ENCODE peak calls at places on chromosomes 16 and 17, in nine cellular contexts. I is AG04450, U is MM.1S, P is thoracic aorta, E is HFF-Myc, T is A673, C is dorsolateral prefrontal cortex, Z is fibroblast of lung, F is heart left ventricle. W is an unnamed sample.

GRCh38 chr16:64615647-64616280 is 506.1 kb downstream of the CDH11 start:
- DNase-seq in T (peak; percentile 84), E (peak; percentile 5), Z (peak; percentile 50), F (peak; percentile 47), C (peak; percentile 50), P (no peak), I (no peak), U (peak; percentile 50), W (no peak)

GRCh38 chr16:79067600-79067999 is 532.9 kb downstream of the MAF start:
- DNase-seq in F (no peak), Z (peak; percentile 3), C (no peak), E (no peak), U (no peak), I (no peak), T (no peak), P (no peak), W (no peak)

GRCh38 chr17:49501496-49501895 is 6.4 kb downstream of the NGFR start:
- DNase-seq in C (no peak), Z (no peak), F (no peak), E (no peak), P (no peak), U (no peak), T (no peak), I (no peak), W (no peak)

GRCh38 chr17:64024781-64025731 is 4.6 kb upstream of the ICAM2 start:
- DNase-seq in E (no peak), C (peak; percentile 29), P (no peak), I (no peak), Z (no peak), U (no peak), T (no peak), F (no peak), W (no peak)

GRCh38 chr16:75025766-75026165 is 26.9 kb downstream of the ZNRF1 start:
- DNase-seq in P (no peak), Z (peak; percentile 73), F (no peak), C (no peak), E (no peak), I (no peak), U (no peak), T (peak; percentile 69), W (no peak)

GRCh38 chr16:20001856-20002707 is 71.6 kb downstream of the GPR139 start:
- DNase-seq in C (no peak), Z (no peak), F (no peak), I (no peak), U (no peak), E (no peak), T (no peak), P (no peak), W (no peak)

GRCh38 chr17:3972281-3972731 is 8.1 kb upstream of the ATP2A3 start:
- DNase-seq in F (no peak), T (no peak), Z (no peak), U (no peak), P (no peak), E (no peak), I (no peak), C (no peak), W (no peak)

GRCh38 chr17:17320911-17321220 is 17.7 kb downstream of the NT5M start:
- DNase-seq in E (no peak), T (no peak), Z (no peak), U (no peak), I (no peak), F (no peak), P (no peak), C (no peak), W (no peak)

GRCh38 chr16:71353736-71354135 is 4.8 kb upstream of the CALB2 start:
- DNase-seq in Z (no peak), U (no peak), C (no peak), P (no peak), T (no peak), I (no peak), F (no peak), E (no peak), W (no peak)

GRCh38 chr17:49588726-49589555 is 13.3 kb downstream of the NXPH3 start:
- DNase-seq in T (no peak), P (no peak), Z (peak; percentile 27), C (no peak), U (no peak), I (no peak), F (no peak), E (no peak), W (no peak)

GRCh38 chr17:49917771-49918170 is 51.2 kb upstream of the DLX4 start:
- DNase-seq in C (no peak), F (no peak), I (no peak), P (no peak), Z (no peak), T (no peak), U (no peak), E (no peak), W (no peak)

GRCh38 chr16:2751577-2752034 is 832 bp upstream of the SRRM2 start:
- DNase-seq in F (peak; percentile 61), P (no peak), E (no peak), T (no peak), I (peak; percentile 8), Z (no peak), U (no peak), C (no peak), W (peak; percentile 56)

GRCh38 chr16:726438-727290 is at the start of the genes CCDC78 and HAGHL:
- DNase-seq in F (peak; percentile 81), T (peak; percentile 53), P (no peak), I (no peak), Z (peak; percentile 40), C (peak; percentile 71), U (peak; percentile 74), E (no peak), W (no peak)

DNA sequence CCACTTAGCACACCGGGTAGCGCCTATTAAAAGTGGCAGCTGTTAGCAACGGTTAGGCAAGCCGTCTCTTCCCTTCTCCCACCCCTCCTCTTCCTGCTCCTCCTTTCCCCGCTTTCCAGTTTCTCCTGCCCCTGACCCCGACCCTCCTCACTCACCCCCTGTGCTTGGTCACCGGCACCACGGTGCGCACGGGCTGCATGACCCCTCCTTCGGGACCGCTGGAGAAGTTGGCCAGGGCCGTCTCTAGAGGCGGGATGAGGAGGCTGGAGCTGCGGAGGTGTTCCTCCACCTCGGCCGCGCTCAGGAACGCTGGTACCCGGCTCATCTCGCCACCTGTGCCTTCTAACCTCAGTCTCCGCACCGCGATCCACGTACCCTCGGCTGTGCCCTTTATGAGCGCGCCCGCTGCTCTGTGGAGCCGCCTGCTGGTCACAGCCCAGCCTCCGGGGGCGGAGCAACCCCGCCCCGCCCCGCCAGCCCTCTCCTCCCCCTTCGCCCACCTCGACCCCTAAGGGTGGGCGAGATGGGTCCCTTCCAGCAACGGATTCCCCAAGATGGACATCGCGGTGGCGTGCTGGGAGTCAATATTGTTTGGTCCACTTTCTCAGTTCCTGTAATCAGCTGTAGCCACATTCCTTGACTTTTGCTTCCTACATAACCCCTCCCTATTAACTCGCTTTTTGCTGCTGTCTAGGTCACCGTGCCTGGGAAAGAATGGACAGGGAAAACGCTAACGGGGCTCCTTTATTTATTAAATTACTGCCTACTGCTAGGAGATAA is at the start of gene CRYM:
- DNase-seq in E (no peak), T (peak; percentile 49), F (peak; percentile 79), Z (peak; percentile 29), P (no peak), I (no peak), C (peak; percentile 49), U (peak; percentile 70), W (no peak)
- TF ChIP-seq CTCF in E (peak; percentile 82), T (peak; percentile 79), F (peak; percentile 65), Z (peak; percentile 62), P (peak; percentile 83), I (peak; percentile 76), C (peak; percentile 59), U (peak; percentile 85), W (peak; percentile 90)

GRCh38 chr17:72516772-72517399 is 396.1 kb downstream of the SOX9 start:
- DNase-seq in Z (no peak), I (no peak), C (no peak), U (no peak), T (no peak), E (no peak), P (no peak), F (no peak), W (peak; percentile 18)

GRCh38 chr17:72519598-72519936 is 398.7 kb downstream of the SOX9 start:
- DNase-seq in C (no peak), F (no peak), I (no peak), E (no peak), Z (no peak), T (no peak), P (no peak), U (no peak), W (no peak)

GRCh38 chr17:72518333-72518732 is 397.5 kb downstream of the SOX9 start:
- DNase-seq in F (no peak), I (no peak), P (no peak), T (no peak), Z (no peak), C (no peak), U (no peak), E (no peak), W (no peak)

GRCh38 chr17:72518810-72519597 is 398.2 kb downstream of the SOX9 start:
- DNase-seq in U (no peak), P (no peak), C (no peak), I (no peak), E (no peak), F (no peak), Z (no peak), T (no peak), W (no peak)

DNA sequence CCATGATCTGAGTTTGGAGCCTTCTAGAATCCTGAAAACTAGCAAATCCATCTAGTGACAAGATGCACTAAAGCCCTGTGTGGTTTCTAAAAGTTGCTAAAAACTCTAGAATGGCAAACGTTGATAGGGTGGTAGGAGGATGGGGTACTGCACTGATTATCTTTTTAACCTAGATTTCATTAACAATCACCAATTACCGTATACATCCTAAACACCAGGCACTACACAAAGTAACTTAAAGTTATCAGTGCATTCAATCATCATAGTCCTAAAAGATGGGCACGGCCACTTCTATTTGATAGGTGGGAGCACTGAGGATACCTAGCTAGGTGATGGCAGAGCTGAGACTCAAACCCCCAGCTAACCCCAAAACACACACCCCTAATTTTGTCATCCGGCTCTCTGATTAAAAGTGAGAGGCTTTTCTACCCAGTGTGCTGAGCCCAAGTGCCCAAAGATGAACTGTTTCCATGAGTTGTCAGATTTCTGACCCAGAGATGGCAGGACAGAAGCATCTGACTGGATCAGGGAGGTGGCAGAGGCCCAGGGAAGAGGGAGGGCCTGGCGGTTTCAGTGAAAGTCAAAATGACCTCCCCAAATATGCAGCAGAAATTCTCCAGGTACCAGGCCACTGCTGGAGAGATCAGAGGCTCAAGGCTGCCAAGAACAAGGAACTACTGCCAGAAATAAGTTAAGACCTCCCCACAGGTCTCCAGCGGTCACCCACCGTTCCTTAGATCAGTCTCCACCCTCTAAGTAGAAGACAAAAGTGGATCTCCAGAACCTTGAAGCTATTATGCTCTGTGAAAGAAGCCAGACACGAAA is 396.8 kb downstream of the SOX9 start:
- DNase-seq in I (no peak), U (no peak), C (no peak), Z (no peak), F (no peak), T (no peak), E (no peak), P (no peak), W (no peak)
- H3K4me3 ChIP-seq in I (no peak overlapping the region), U (no peak overlapping the region), C (no peak overlapping the region), Z (no peak overlapping the region), F (no peak overlapping the region), T (no peak overlapping the region), E (no peak overlapping the region), P (no peak overlapping the region), W (no peak overlapping the region)

GRCh38 chr16:27690604-27691003 is 140.7 kb downstream of the KATNIP start:
- DNase-seq in C (peak; percentile 56), F (no peak), T (peak; percentile 15), Z (peak; percentile 11), I (no peak), U (peak; percentile 24), P (no peak), E (no peak), W (no peak)
- TF ChIP-seq CTCF in C (peak; percentile 76), F (peak; percentile 44), T (peak; percentile 64), Z (peak; percentile 47), I (peak; percentile 47), U (peak; percentile 80), P (peak; percentile 29), E (peak; percentile 74), W (peak; percentile 33)

GRCh38 chr17:78040561-78041400 is 82.3 kb downstream of the TNRC6C start:
- DNase-seq in C (peak; percentile 75), E (no peak), T (peak; percentile 81), Z (peak; percentile 65), F (peak; percentile 84), P (peak; percentile 3), I (no peak), U (no peak), W (no peak)
- H3K4me3 ChIP-seq in C (peak overlapping the region; percentile 69), E (peak overlapping the region; percentile 57), T (peak overlapping the region; percentile 61), Z (peak overlapping the region; percentile 77), F (peak overlapping the region; percentile 18), P (peak overlapping the region; percentile 75), I (peak overlapping the region; percentile 73), U (no peak overlapping the region), W (peak overlapping the region; percentile 34)

W was measured in GM12864.